ENCODE peak calls at places on chromosomes 16 and 17, in ten cellular contexts. L, V, O, P, D, U, T, H, C and R are unnamed samples. For H3K27me3, the result is how much of the 10 kb centered on the place peaks cover.

GRCh38 chr16:86662195-86662594 is 83.8 kb downstream of the FOXL1 start:
- DNase-seq in V (no peak), O (no peak), U (no peak), P (no peak), D (no peak), C (no peak), T (peak), L (no peak), H (no peak), R (peak)

GRCh38 chr17:78667741-78668640 is 90.8 kb upstream of the DNAH17 start:
- DNase-seq in P (peak), V (no peak), C (no peak), D (no peak), H (no peak), L (no peak), U (no peak), T (no peak), O (no peak), R (no peak)

GRCh38 chr17:6457688-6458190 is 13.5 kb downstream of the PIMREG start:
- DNase-seq in T (no peak), O (no peak), P (no peak), D (no peak), C (peak), H (peak), L (no peak), V (no peak), U (no peak), R (no peak)

GRCh38 chr16:2859686-2860265 is 1.8 kb upstream of the PRSS22 start:
- DNase-seq in O (no peak), T (no peak), C (no peak), D (no peak), V (no peak), L (no peak), H (no peak), U (no peak), P (no peak), R (no peak)

GRCh38 chr17:7225711-7226331 is 6.1 kb downstream of the ACADVL start:
- DNase-seq in C (no peak), U (no peak), L (peak), D (no peak), T (no peak), V (no peak), O (no peak), H (no peak), P (no peak), R (no peak)

GRCh38 chr17:8103549-8103948 is 14.8 kb downstream of the ALOXE3 start:
- DNase-seq in T (no peak), U (no peak), L (no peak), O (peak), P (peak), D (no peak), V (no peak), H (no peak), C (no peak), R (no peak)

GRCh38 chr17:51118330-51119195 is 2.1 kb downstream of the SPAG9 start:
- DNase-seq in C (peak), H (peak), P (peak), V (no peak), T (no peak), D (peak), U (no peak), L (peak), O (no peak), R (no peak)

GRCh38 chr17:73731733-73732132 is 87.5 kb upstream of the SDK2 start:
- DNase-seq in C (no peak), H (no peak), T (no peak), D (no peak), U (no peak), O (no peak), L (no peak), P (no peak), V (no peak), R (no peak)

GRCh38 chr16:79598341-79599181 is 2.0 kb downstream of the MAF start:
- DNase-seq in P (peak), U (no peak), L (peak), T (peak), V (peak), C (peak), O (peak), D (peak), H (peak), R (no peak)

GRCh38 chr17:77303620-77304019 is 162.9 kb downstream of the SEC14L1 start:
- DNase-seq in C (no peak), P (no peak), T (peak), D (no peak), O (peak), U (no peak), L (no peak), V (no peak), H (no peak), R (no peak)

GRCh38 chr16:23504453-23505179 is 5.7 kb downstream of the GGA2 start:
- DNase-seq in T (peak), U (peak), H (peak), D (peak), V (peak), P (peak), C (peak), L (peak), O (peak), R (peak)

GRCh38 chr16:85969591-85969990 is 70.6 kb downstream of the IRF8 start:
- DNase-seq in U (no peak), H (no peak), C (no peak), P (no peak), L (no peak), O (no peak), D (no peak), V (no peak), T (peak), R (no peak)

GRCh38 chr17:56908061-56908542 is 5.7 kb downstream of the TRIM25 start:
- DNase-seq in H (peak), V (no peak), C (no peak), U (no peak), T (no peak), O (no peak), P (peak), D (peak), L (peak), R (no peak)

GRCh38 chr17:21370430-21370829 is 5.7 kb upstream of the KCNJ12 start:
- DNase-seq in L (peak), U (no peak), P (no peak), C (peak), O (no peak), T (no peak), V (peak), D (peak), H (no peak), R (no peak)

GRCh38 chr17:30952645-30953393 is 18.0 kb upstream of the RNF135 start:
- DNase-seq in T (no peak), D (no peak), L (no peak), H (peak), U (no peak), C (no peak), P (peak), V (no peak), O (no peak), R (no peak)

GRCh38 chr17:1590031-1590746 is 27.6 kb upstream of the PITPNA start:
- DNase-seq in D (peak), P (peak), O (peak), T (peak), V (peak), H (peak), L (peak), C (peak), U (peak), R (peak)

GRCh38 chr17:60142872-60143499 is 6.8 kb upstream of the CA4 start:
- DNase-seq in P (peak), L (peak), O (peak), V (peak), T (peak), C (peak), U (peak), H (peak), D (peak), R (peak)

GRCh38 chr17:77772461-77772897 is 186.0 kb upstream of the TNRC6C start:
- DNase-seq in H (peak), L (peak), T (peak), V (peak), C (peak), U (no peak), O (no peak), P (peak), D (peak), R (no peak)

GRCh38 chr17:44677136-44677535 is 12.4 kb downstream of the CCDC43 start:
- DNase-seq in D (no peak), P (no peak), C (no peak), L (no peak), U (no peak), O (no peak), V (no peak), H (no peak), T (peak), R (peak)

GRCh38 chr17:44673893-44674292 is 15.7 kb downstream of the CCDC43 start:
- DNase-seq in H (no peak), O (no peak), L (no peak), D (no peak), C (no peak), V (no peak), P (no peak), U (no peak), T (no peak), R (no peak)

DNA sequence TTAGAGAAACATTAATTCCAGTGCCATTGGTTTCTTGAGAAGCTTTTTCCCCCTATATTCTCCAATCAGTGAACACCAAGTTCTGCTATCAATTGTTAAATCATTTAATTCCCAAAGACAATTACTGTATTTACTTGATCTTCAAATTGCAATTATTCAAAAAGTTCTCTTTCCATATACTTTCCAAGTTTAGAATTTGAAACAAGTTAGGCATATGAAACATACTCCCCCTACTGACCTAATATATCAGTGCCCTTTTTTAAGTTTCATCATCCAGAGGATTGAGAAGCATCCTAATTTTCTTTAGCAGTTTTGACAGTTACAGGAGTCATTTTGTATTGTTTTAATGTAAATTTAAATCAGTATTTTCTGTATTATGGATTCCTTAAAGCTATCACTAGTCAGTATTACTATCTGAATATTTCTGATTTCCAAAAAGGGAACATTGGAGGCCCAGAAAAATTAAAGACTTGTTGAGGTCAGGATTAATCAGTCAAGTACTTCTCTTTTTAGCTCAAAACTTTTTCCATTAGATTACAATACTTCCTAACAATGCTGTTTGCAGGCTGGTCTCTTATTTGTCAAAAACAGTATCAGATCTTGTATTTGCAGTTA is 16.3 kb downstream of the MEIOC start:
- DNase-seq in T (peak), O (peak), D (no peak), U (no peak), H (no peak), C (peak), V (peak), P (no peak), L (no peak), R (peak)
- TF ChIP-seq CTCF in T (peak), O (peak), D (no peak), U (peak), H (peak), C (peak), V (peak), P (peak), L (peak), R (peak)

GRCh38 chr17:48532261-48532660 is 1.4 kb upstream of the HOXB1 start:
- DNase-seq in D (no peak), H (no peak), T (no peak), V (no peak), P (no peak), L (no peak), O (no peak), C (no peak), U (no peak), R (no peak)
- H3K27me3 ChIP-seq in D (under half), H (under half), T (under half), V (under half), P (under half), L (half or more), O (under half), C (half or more), U (under half), R (under half)

DNA sequence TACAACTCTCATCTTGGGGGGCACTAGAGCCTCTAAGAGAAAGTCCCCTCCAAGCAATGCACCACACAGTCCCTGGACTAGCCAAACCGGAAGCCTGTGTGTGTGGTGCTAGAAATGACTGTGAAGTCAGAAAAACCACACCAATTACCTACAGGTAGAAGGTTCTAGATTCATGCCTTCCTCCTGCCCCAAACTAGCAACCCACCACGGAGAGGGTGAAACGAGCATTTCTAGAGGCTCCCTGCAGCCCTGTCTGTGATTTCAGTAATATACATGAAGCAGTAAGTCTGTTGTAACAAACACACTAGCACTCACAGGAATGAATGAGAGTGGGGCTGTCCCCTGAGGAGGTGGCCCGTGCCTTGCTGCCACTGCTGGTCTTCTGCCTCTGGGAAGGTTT is 13.6 kb downstream of the ZFHX3 start:
- DNase-seq in T (no peak), O (no peak), V (no peak), L (no peak), U (no peak), H (no peak), D (no peak), C (no peak), P (no peak), R (no peak)
- H3K4me3 ChIP-seq in T (no peak), O (no peak), V (no peak), L (no peak), U (no peak), H (no peak), D (no peak), C (no peak), P (no peak), R (no peak)

DNA sequence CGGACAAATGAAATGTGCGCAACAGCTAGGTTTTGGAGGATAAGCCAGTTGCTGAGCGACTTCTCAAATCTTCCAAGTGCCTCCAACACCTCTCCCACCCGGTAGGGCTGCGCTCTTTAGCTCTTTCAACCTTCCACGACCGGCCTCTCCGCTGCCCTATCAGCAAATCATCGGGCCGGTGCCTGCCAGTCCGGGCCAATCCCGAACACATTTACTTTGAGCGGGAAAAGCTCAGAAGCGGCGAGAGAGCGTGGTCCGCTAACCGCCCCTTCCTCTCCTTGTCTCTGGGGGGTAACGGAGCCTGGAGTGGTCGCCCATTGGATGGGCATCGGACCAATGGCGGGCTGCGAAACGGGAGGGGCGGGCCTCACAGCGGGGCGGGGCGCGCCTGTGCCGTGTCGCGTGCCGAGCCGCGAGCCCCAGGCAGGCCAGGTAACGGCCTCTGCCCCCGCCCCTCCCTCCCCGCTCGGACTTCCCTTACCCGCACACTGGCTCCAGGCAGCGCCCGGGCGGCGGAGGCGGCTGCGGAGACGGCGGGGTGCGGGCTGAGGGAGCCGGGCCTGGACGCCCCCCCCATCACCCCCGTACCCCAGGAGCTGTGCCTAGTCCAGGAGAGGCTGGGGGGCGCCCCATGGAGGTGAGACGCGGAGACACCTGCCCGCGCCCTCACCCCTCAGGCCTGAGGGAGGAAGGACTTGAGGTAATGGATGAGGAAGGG is at the start of gene MEIOC:
- DNase-seq in P (no peak), H (no peak), C (peak), O (no peak), T (peak), U (no peak), D (no peak), L (no peak), V (peak), R (no peak)
- TF ChIP-seq CTCF in P (no peak), H (no peak), C (peak), O (no peak), T (no peak), U (peak), D (no peak), L (no peak), V (no peak), R (no peak)

DNA sequence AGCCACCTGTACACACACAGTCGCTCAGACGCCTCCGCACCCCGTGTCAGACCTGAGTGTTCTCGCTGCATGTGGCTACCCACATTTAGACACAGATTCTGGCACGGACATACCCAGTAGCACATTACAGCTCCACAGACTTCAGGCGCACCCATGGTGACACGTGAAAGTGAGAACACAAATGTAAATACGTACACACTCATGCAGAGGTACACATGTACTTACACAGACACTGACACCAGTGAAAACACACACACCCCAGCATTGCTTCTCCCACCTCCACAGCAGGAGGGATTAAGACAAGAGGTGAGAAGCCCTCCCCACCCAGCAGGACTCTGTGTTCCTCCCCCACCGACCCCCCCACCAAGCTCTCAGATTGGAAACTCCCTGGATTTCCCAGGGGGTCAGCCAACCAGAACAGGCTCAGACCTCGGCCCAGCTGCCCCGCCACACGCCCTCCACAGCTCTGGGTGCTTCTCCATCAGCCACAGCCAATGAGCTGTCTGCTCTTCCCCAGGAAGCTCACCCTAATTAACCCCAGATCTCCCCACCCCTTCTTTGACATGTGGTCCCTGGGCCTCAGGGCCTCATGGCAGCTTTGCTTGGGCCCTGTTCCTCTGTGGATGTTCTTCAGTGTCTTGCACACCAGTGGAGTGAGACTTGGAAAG is 5.3 kb upstream of the FOXN1 start:
- DNase-seq in V (no peak), U (no peak), D (no peak), C (no peak), T (no peak), P (no peak), O (no peak), L (no peak), H (no peak), R (no peak)
- H3K27me3 ChIP-seq in V (under half), U (under half), D (under half), C (under half), T (under half), P (under half), O (under half), L (under half), H (under half), R (under half)

DNA sequence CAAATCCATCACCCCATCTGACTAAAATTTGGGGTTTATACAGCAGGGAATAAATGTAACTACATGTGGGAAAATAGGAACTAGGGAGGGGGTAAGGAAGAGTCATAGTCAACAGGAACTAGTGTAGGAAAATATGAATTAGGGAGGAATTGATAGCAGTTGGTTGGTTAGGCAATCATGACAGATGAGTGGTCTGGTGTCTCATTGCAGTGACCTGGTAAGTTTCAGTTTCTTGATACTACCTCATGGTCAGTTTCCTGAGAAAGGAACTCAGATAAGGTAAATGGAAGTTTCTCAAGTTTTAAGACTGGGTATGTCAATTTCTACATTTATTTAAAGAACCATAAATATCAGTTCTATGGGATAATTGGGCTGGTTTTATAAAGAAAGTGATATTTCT is 442.3 kb downstream of the NPIPA7 start:
- DNase-seq in U (no peak), H (no peak), T (no peak), D (no peak), P (no peak), V (no peak), C (no peak), L (no peak), O (no peak), R (no peak)
- H3K4me3 ChIP-seq in U (no peak), H (no peak), T (no peak), D (no peak), P (no peak), V (no peak), C (no peak), L (no peak), O (no peak), R (no peak)